ENCODE peak calls at places on chromosomes 4 and X, in six cellular contexts. Z, U, T, F, Y and A are unnamed samples.

GRCh38 chr4:114512595-114513295 is 85.9 kb upstream of the UGT8 start:
- DNase-seq in Z (no peak), T (no peak), U (no peak), F (no peak), Y (no peak), A (no peak)

GRCh38 chrX:150236304-150236703 is 126.8 kb upstream of the MAMLD1 start:
- DNase-seq in F (no peak), Z (no peak), U (no peak), Y (no peak), T (no peak), A (no peak)

GRCh38 chr4:118968006-118968405 is 79.4 kb downstream of the SYNPO2 start:
- DNase-seq in T (peak), F (no peak), U (no peak), Z (no peak), Y (no peak), A (peak)

GRCh38 chrX:36856849-36857248 is 151.3 kb upstream of the FAM47C start:
- DNase-seq in T (peak), F (no peak), Y (no peak), U (no peak), Z (no peak), A (no peak)

GRCh38 chr4:112036881-112037280 is 108.4 kb upstream of the FAM241A start:
- DNase-seq in T (no peak), Y (no peak), Z (no peak), U (no peak), F (no peak), A (no peak)

GRCh38 chr4:168797176-168797575 is 212.9 kb downstream of the CBR4 start:
- DNase-seq in T (peak), F (no peak), Z (no peak), U (no peak), Y (no peak), A (no peak)

GRCh38 chr4:160034501-160034900 is 931.6 kb downstream of the RAPGEF2 start:
- DNase-seq in Y (no peak), U (no peak), F (no peak), T (no peak), Z (no peak), A (no peak)

GRCh38 chr4:26978387-26979071 is 117.9 kb downstream of the STIM2 start:
- DNase-seq in Z (no peak), F (no peak), U (no peak), T (no peak), Y (no peak), A (no peak)

GRCh38 chrX:64230123-64230970 is at the start of gene ASB12:
- DNase-seq in T (no peak), Z (no peak), U (no peak), Y (no peak), F (no peak), A (no peak)

GRCh38 chr4:89719536-89719935 is 117.4 kb downstream of the SNCA start:
- DNase-seq in F (no peak), T (no peak), Z (no peak), Y (no peak), U (no peak), A (no peak)

GRCh38 chrX:1581132-1581531 is 10.3 kb upstream of the AKAP17A start:
- DNase-seq in T (peak), U (peak), F (peak), Y (no peak), Z (no peak), A (no peak)

GRCh38 chr4:169033660-169034059 is 23.6 kb upstream of the CBR4 start:
- DNase-seq in T (peak), F (no peak), U (peak), Z (no peak), Y (no peak), A (no peak)

GRCh38 chr4:24063771-24064170 is 173.9 kb upstream of the PPARGC1A start:
- DNase-seq in U (peak), F (no peak), Y (no peak), Z (no peak), T (no peak), A (no peak)

GRCh38 chr4:109739547-109739946 is 9.7 kb upstream of the PLA2G12A start:
- DNase-seq in Y (no peak), F (no peak), Z (no peak), U (no peak), T (peak), A (no peak)

GRCh38 chr4:186624951-186625350 is 69.6 kb upstream of the MTNR1A start:
- DNase-seq in U (no peak), Z (no peak), Y (no peak), T (peak), F (no peak), A (peak)

GRCh38 chr4:152460488-152460887 is 75.4 kb downstream of the FBXW7 start:
- DNase-seq in T (peak), Y (no peak), Z (no peak), F (no peak), U (no peak), A (no peak)

GRCh38 chr4:87229979-87230378 is 9.6 kb upstream of the KLHL8 start:
- DNase-seq in Y (no peak), U (no peak), T (no peak), F (no peak), Z (no peak), A (no peak)

GRCh38 chr4:20544645-20545044 is 155.6 kb upstream of the PACRGL start:
- DNase-seq in F (no peak), Y (no peak), Z (no peak), U (peak), T (peak), A (peak)

GRCh38 chr4:114659386-114660008 is 60.9 kb downstream of the UGT8 start:
- DNase-seq in Y (peak), U (peak), F (no peak), Z (peak), T (peak), A (peak)

GRCh38 chr4:175034986-175035705 is 117.0 kb downstream of the ADAM29 start:
- DNase-seq in Y (no peak), F (no peak), T (no peak), Z (no peak), U (no peak), A (no peak)

GRCh38 chrX:47483310-47484268 is 567 bp upstream of the ZNF41 start:
- DNase-seq in Z (no peak), U (peak), Y (no peak), F (no peak), T (peak), A (no peak)

GRCh38 chr4:126969781-126970180 is 663.0 kb upstream of the INTU start:
- DNase-seq in Y (no peak), Z (no peak), T (no peak), U (no peak), F (no peak), A (no peak)

GRCh38 chrX:10030570-10030969 is 63.4 kb downstream of the CLDN34 start:
- DNase-seq in Z (no peak), T (peak), U (no peak), Y (no peak), F (no peak), A (no peak)

GRCh38 chr4:15400911-15401671 is 26.7 kb upstream of the C1QTNF7 start:
- DNase-seq in U (peak), Y (no peak), Z (no peak), T (peak), F (no peak), A (peak)

GRCh38 chr4:4415806-4416805 is 29.2 kb downstream of the NSG1 start:
- DNase-seq in U (no peak), Z (no peak), T (no peak), F (no peak), Y (no peak), A (no peak)

GRCh38 chr4:106583567-106583966 is 215.0 kb upstream of the GIMD1 start:
- DNase-seq in U (no peak), Y (no peak), Z (no peak), T (peak), F (no peak), A (peak)